ENCODE peak calls at places on chromosomes 11 and 22, in five cellular contexts. P, Y, C, H and R are unnamed samples.
A peak's percentile ranks its signal among the peaks of the same experiment; 100 is the strongest.

GRCh38 chr11:8098879-8099278 is 17.9 kb downstream of the TUB start:
- DNase-seq in H (no peak), P (no peak), C (no peak), Y (no peak), R (no peak)

GRCh38 chr11:14854057-14854456 is 38.0 kb downstream of the CYP2R1 start:
- DNase-seq in C (no peak), H (no peak), Y (no peak), P (peak; percentile 10), R (no peak)

GRCh38 chr11:106533046-106533445 is 455.6 kb downstream of the AASDHPPT start:
- DNase-seq in C (no peak), P (no peak), H (no peak), Y (no peak), R (no peak)

GRCh38 chr11:22244986-22245592 is 52.2 kb downstream of the ANO5 start:
- DNase-seq in H (peak; percentile 37), P (peak; percentile 3), C (peak; percentile 62), Y (peak; percentile 25), R (peak; percentile 32)

GRCh38 chr11:65471410-65471762 is 27.5 kb upstream of the MALAT1 start:
- DNase-seq in C (peak; percentile 82), Y (no peak), P (no peak), H (no peak), R (peak; percentile 88)

GRCh38 chr11:31325162-31325561 is 44.4 kb downstream of the DCDC1 start:
- DNase-seq in Y (no peak), C (no peak), P (no peak), H (no peak), R (peak; percentile 56)

GRCh38 chr11:24093410-24093809 is 403.4 kb upstream of the LUZP2 start:
- DNase-seq in C (no peak), Y (no peak), P (no peak), H (no peak), R (no peak)

GRCh38 chr11:117002639-117003305 is 95.5 kb downstream of the SIK3 start:
- DNase-seq in P (no peak), Y (no peak), H (no peak), C (no peak), R (no peak)

GRCh38 chr11:70637186-70637800 is 239.0 kb downstream of the CTTN start:
- DNase-seq in Y (no peak), H (no peak), C (no peak), P (no peak), R (no peak)

GRCh38 chr22:49662681-49663080 is 165.0 kb downstream of the BRD1 start:
- DNase-seq in P (no peak), C (peak; percentile 13), Y (no peak), H (no peak), R (no peak)

GRCh38 chr22:48431014-48431413 is 1396.7 kb downstream of the BRD1 start:
- DNase-seq in P (no peak), H (no peak), Y (no peak), C (no peak), R (no peak)

GRCh38 chr11:72283947-72284346 is 40.0 kb upstream of the PHOX2A start:
- DNase-seq in P (no peak), Y (no peak), C (no peak), H (no peak), R (no peak)

GRCh38 chr11:1401656-1402221 is 12.0 kb downstream of the BRSK2 start:
- DNase-seq in Y (no peak), H (peak; percentile 76), C (peak; percentile 77), P (peak; percentile 34), R (peak; percentile 45)

GRCh38 chr22:39132281-39132680 is 20.2 kb downstream of the CBX7 start:
- DNase-seq in C (no peak), Y (no peak), P (no peak), H (no peak), R (no peak)

GRCh38 chr22:39254789-39255298 is 10.1 kb upstream of the PDGFB start:
- DNase-seq in P (peak; percentile 21), C (no peak), H (no peak), Y (no peak), R (peak; percentile 89)

GRCh38 chr11:57144531-57145320 is 37.0 kb upstream of the LRRC55 start:
- DNase-seq in Y (no peak), C (no peak), P (no peak), H (no peak), R (no peak)

GRCh38 chr11:61919113-61919840 is 1.9 kb upstream of the RAB3IL1 start:
- DNase-seq in H (no peak), C (no peak), Y (no peak), P (no peak), R (no peak)

GRCh38 chr11:2664331-2664730 is 35.5 kb downstream of the KCNQ1OT1 start:
- DNase-seq in H (no peak), P (no peak), Y (no peak), C (no peak), R (no peak)

GRCh38 chr11:2421226-2421994 is 20.9 kb downstream of the TSSC4 start:
- DNase-seq in H (no peak), Y (no peak), P (no peak), C (no peak), R (no peak)

GRCh38 chr11:101741479-101742175 is 157.8 kb upstream of the TRPC6 start:
- DNase-seq in P (no peak), H (no peak), C (no peak), Y (no peak), R (no peak)

GRCh38 chr11:27207025-27207650 is 155.9 kb downstream of the CCDC34 start:
- DNase-seq in P (no peak), C (no peak), Y (no peak), H (no peak), R (no peak)

GRCh38 chr22:49344196-49344595 is 483.5 kb downstream of the BRD1 start:
- DNase-seq in C (peak; percentile 8), H (no peak), Y (no peak), P (no peak), R (no peak)

GRCh38 chr11:57290288-57290687 is 34.5 kb downstream of the TNKS1BP1 start:
- DNase-seq in P (no peak), C (no peak), Y (no peak), H (no peak), R (peak; percentile 39)

GRCh38 chr22:43152355-43153071 is 1.2 kb downstream of the TSPO start:
- DNase-seq in Y (no peak), C (no peak), H (no peak), P (no peak), R (peak; percentile 55)

GRCh38 chr22:46392137-46392844 is 56.8 kb downstream of the TRMU start:
- DNase-seq in P (no peak), Y (no peak), C (no peak), H (no peak), R (no peak)

GRCh38 chr11:126345759-126346585 is 9.5 kb upstream of the ST3GAL4 start:
- DNase-seq in Y (no peak), P (peak; percentile 94), C (no peak), H (no peak), R (peak; percentile 76)

GRCh38 chr11:47499160-47499559 is 50.2 kb upstream of the RAPSN start:
- DNase-seq in H (no peak), Y (no peak), P (no peak), C (no peak), R (no peak)
- H3K79me1 ChIP-seq in H (peaks cover 4% of the 10 kb centered on the region), Y (peaks cover 21% of the 10 kb centered on the region), P (no peaks in the 10 kb centered on the region), C (peaks cover 10% of the 10 kb centered on the region), R (peaks cover 10% of the 10 kb centered on the region)

GRCh38 chr11:128327274-128327673 is 260.1 kb downstream of the ETS1 start:
- DNase-seq in Y (no peak), P (no peak), H (no peak), C (no peak), R (no peak)
- H2BK12ac ChIP-seq in Y (no peak overlapping the region), P (peak overlapping the region; percentile 6), H (no peak overlapping the region), C (no peak overlapping the region), R (no peak overlapping the region)

GRCh38 chr11:33347490-33348125 is 90.4 kb downstream of the HIPK3 start:
- DNase-seq in Y (no peak), C (no peak), P (no peak), H (no peak), R (no peak)

GRCh38 chr11:33344611-33345010 is 87.4 kb downstream of the HIPK3 start:
- DNase-seq in P (no peak), C (no peak), H (no peak), Y (no peak), R (no peak)

GRCh38 chr11:33350287-33350686 is 93.1 kb downstream of the HIPK3 start:
- DNase-seq in Y (no peak), C (no peak), P (no peak), H (no peak), R (no peak)
- H2AK5ac ChIP-seq in Y (no peak overlapping the region), C (no peak overlapping the region), P (no peak overlapping the region), H (no peak overlapping the region), R (no peak overlapping the region)

GRCh38 chr11:68835328-68835727 is 6.4 kb downstream of the CPT1A start:
- DNase-seq in Y (no peak), P (no peak), H (no peak), C (no peak), R (no peak)
- H3K79me1 ChIP-seq in Y (no peaks in the 10 kb centered on the region), P (peaks cover 2% of the 10 kb centered on the region), H (peaks cover 2% of the 10 kb centered on the region), C (no peaks in the 10 kb centered on the region), R (peaks cover 33% of the 10 kb centered on the region)

DNA sequence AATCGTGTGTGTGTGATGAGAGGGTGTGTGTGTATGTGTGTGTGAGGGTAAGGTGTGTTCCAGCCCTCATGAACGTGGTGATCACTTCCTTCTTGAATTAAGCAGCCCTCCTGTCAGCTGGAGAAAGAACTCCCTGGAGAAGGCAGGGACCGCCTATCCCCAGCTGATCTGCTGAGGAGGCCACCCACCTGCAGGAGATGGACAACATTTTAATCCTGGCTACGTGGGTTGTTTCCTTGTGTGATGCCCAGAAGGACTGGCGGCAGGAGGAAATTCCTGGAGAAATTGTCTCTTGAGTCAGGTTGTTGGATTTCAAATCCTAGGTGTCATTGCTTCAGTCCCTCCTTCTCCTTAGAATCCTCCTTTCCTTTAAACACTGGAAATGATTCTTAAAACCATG is 878.8 kb downstream of the NTM start:
- DNase-seq in P (no peak), H (no peak), Y (no peak), C (no peak), R (no peak)
- H2BK12ac ChIP-seq in P (no peak overlapping the region), H (no peak overlapping the region), Y (no peak overlapping the region), C (no peak overlapping the region), R (no peak overlapping the region)

DNA sequence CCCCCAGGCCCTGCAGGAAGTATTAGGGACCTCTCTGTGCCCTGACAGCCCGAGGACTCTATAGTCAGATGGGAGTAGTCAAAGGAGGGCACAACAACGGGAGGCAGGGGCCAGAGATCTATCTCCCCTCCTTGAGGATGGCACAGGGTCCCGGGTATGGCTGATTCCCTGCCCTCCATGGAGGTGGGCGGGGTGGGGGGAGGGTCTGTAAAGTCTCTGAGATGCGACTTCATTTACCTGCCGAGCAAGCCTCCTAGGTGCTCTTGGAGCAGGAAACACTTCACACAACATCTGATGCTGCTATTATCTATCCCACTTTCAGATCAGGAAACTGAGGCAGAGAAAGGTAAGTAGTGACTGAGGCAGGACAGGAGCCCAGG is 769 bp upstream of the CDC42EP1 start:
- DNase-seq in P (no peak), Y (no peak), H (no peak), C (peak; percentile 36), R (no peak)
- H2AK5ac ChIP-seq in P (peak overlapping the region; percentile 36), Y (no peak overlapping the region), H (peak overlapping the region; percentile 36), C (no peak overlapping the region), R (peak overlapping the region; percentile 50)